ENCODE peak calls at places on chromosomes 1 and 21, in nine cellular contexts. M is lung; H is adrenal gland; Y is suprapubic skin; O is AG04450; R is colonic mucosa; A is CD8-positive, alpha-beta T cell; N is mesenchymal stem cell; T is upper lobe of right lung. B is an unnamed sample.

GRCh38 chr1:15919316-15919715 is 56.6 kb downstream of the ZBTB17 start:
- DNase-seq in M (no peak), H (no peak), Y (no peak), O (peak; percentile 33), R (no peak), A (no peak), N (peak; percentile 36), T (no peak), B (no peak)

GRCh38 chr1:159916240-159917051 is 8.9 kb downstream of the TAGLN2 start:
- DNase-seq in M (no peak), H (no peak), Y (no peak), O (no peak), R (no peak), A (no peak), N (peak; percentile 88), T (peak; percentile 40), B (no peak)

GRCh38 chr1:172726740-172727139 is 67.8 kb downstream of the FASLG start:
- DNase-seq in M (no peak), H (no peak), Y (no peak), O (no peak), R (no peak), A (no peak), N (no peak), T (no peak), B (no peak)

GRCh38 chr1:209076688-209077087 is 506.8 kb upstream of the CAMK1G start:
- DNase-seq in M (no peak), H (no peak), Y (no peak), O (no peak), R (no peak), A (no peak), N (no peak), T (no peak), B (no peak)

GRCh38 chr1:29912413-29912812 is 676.1 kb downstream of the PTPRU start:
- DNase-seq in M (no peak), H (no peak), Y (no peak), O (peak; percentile 24), R (no peak), A (no peak), N (peak; percentile 0), T (no peak), B (no peak)

GRCh38 chr1:55007626-55008025 is 8.9 kb downstream of the BSND start:
- DNase-seq in M (no peak), H (no peak), Y (no peak), O (peak; percentile 13), R (no peak), A (no peak), N (peak; percentile 50), T (no peak), B (no peak)

GRCh38 chr21:39348040-39348354 is 891 bp downstream of the HMGN1 start:
- DNase-seq in M (no peak), H (no peak), Y (no peak), O (no peak), R (no peak), A (no peak), N (no peak), T (no peak), B (no peak)

GRCh38 chr1:85465099-85465790 is at the start of gene DDAH1:
- DNase-seq in M (peak; percentile 65), H (peak; percentile 68), Y (no peak), O (no peak), R (peak; percentile 83), A (no peak), N (peak; percentile 73), T (peak; percentile 88), B (no peak)

GRCh38 chr1:89800022-89800655 is 20.7 kb upstream of the LRRC8D start:
- DNase-seq in M (no peak), H (no peak), Y (no peak), O (no peak), R (no peak), A (no peak), N (no peak), T (no peak), B (no peak)

GRCh38 chr1:200979574-200980451 is 43.7 kb downstream of the KIF21B start:
- DNase-seq in M (no peak), H (no peak), Y (no peak), O (no peak), R (peak; percentile 72), A (peak; percentile 26), N (no peak), T (no peak), B (no peak)

GRCh38 chr1:185158806-185159205 is 1.8 kb downstream of the SWT1 start:
- DNase-seq in M (no peak), H (no peak), Y (no peak), O (no peak), R (no peak), A (no peak), N (peak; percentile 8), T (no peak), B (no peak)

GRCh38 chr1:94927405-94928175 is 680 bp upstream of the CNN3 start:
- DNase-seq in M (peak; percentile 38), H (no peak), Y (no peak), O (no peak), R (peak; percentile 71), A (no peak), N (peak; percentile 75), T (no peak), B (no peak)

GRCh38 chr1:205370780-205371179 is 14.1 kb upstream of the KLHDC8A start:
- DNase-seq in M (no peak), H (no peak), Y (no peak), O (no peak), R (no peak), A (no peak), N (no peak), T (no peak), B (no peak)

GRCh38 chr1:151638074-151638775 is 26.4 kb downstream of the SNX27 start:
- DNase-seq in M (no peak), H (no peak), Y (no peak), O (no peak), R (no peak), A (no peak), N (no peak), T (no peak), B (no peak)
- H3K27ac ChIP-seq in M (no peak overlapping the region), H (no peak overlapping the region), Y (no peak overlapping the region), O (no peak overlapping the region), R (no peak overlapping the region), A (no peak overlapping the region), N (no peak overlapping the region), T (no peak overlapping the region), B (no peak overlapping the region)

GRCh38 chr1:152225678-152226077 is 1.7 kb upstream of the HRNR start:
- DNase-seq in M (no peak), H (no peak), Y (no peak), O (no peak), R (no peak), A (no peak), N (no peak), T (no peak), B (no peak)
- H3K9me3 ChIP-seq in M (no peaks in the 10 kb centered on the region), H (no peaks in the 10 kb centered on the region), Y (no peaks in the 10 kb centered on the region), O (peaks cover 3% of the 10 kb centered on the region), R (no peaks in the 10 kb centered on the region), A (no peaks in the 10 kb centered on the region), N (no peaks in the 10 kb centered on the region), T (no peaks in the 10 kb centered on the region), B (no peaks in the 10 kb centered on the region)

GRCh38 chr1:28579374-28579773 is 12.7 kb upstream of the RAB42 start:
- DNase-seq in M (no peak), H (no peak), Y (no peak), O (no peak), R (no peak), A (no peak), N (no peak), T (no peak), B (no peak)
- H3K4me3 ChIP-seq in M (no peak overlapping the region), H (no peak overlapping the region), Y (peak overlapping the region; percentile 89), O (peak overlapping the region; percentile 21), R (peak overlapping the region; percentile 87), A (no peak overlapping the region), N (peak overlapping the region; percentile 93), T (peak overlapping the region; percentile 97), B (peak overlapping the region; percentile 82)

GRCh38 chr1:44775078-44775929 is at the start of gene RPS8:
- DNase-seq in M (peak; percentile 93), H (peak; percentile 91), Y (peak; percentile 94), O (peak; percentile 76), R (peak; percentile 95), A (peak; percentile 77), N (peak; percentile 96), T (peak; percentile 94), B (peak; percentile 72)
- H3K27ac ChIP-seq in M (peak within 1 kb of the TSS; percentile 94), H (peak within 1 kb of the TSS; percentile 94), Y (peak within 1 kb of the TSS; percentile 98), O (peak within 1 kb of the TSS; percentile 96), R (peak within 1 kb of the TSS; percentile 81), A (peak within 1 kb of the TSS; percentile 95), N (peak within 1 kb of the TSS; percentile 83), T (peak within 1 kb of the TSS; percentile 98), B (peak within 1 kb of the TSS; percentile 92)

GRCh38 chr1:3996846-3997705 is 97.0 kb upstream of the C1orf174 start:
- DNase-seq in M (no peak), H (no peak), Y (no peak), O (no peak), R (no peak), A (no peak), N (no peak), T (peak; percentile 36), B (no peak)
- H3K9me3 ChIP-seq in M (peaks cover 7% of the 10 kb centered on the region), H (no peaks in the 10 kb centered on the region), Y (no peaks in the 10 kb centered on the region), O (peaks cover 98% of the 10 kb centered on the region), R (no peaks in the 10 kb centered on the region), A (no peaks in the 10 kb centered on the region), N (no peaks in the 10 kb centered on the region), T (no peaks in the 10 kb centered on the region), B (no peaks in the 10 kb centered on the region)

DNA sequence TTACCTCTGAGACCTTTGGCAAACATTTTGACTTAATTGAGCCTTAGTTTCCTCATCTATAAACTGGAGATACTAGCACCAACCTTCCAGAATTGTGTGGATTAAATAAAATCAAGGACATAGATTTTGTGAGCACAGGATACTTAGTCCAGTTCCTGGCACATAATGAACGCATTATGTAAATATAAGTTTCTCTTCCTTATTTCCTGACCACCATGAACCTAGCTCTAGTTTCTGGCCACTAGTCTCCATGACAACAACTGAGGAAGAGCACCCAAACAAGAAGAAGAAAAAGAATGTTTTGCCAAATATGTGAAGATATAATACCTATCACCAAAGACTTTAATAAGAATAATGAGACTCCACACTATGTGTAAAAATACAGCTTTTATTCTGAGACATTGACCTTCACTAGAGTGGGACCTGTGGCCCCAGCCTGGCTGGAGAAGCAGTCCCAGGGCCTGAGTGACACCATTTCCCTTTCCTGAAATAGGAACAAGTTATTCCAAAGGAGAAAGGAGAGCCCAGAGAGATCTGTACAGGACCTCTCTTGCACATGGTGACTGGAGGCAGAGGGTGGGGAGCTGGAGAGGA is 894 bp upstream of the USF1 start:
- DNase-seq in M (no peak), H (no peak), Y (no peak), O (no peak), R (no peak), A (no peak), N (no peak), T (peak; percentile 53), B (no peak)
- H3K4me3 ChIP-seq in M (no peak overlapping the region), H (no peak overlapping the region), Y (peak overlapping the region; percentile 87), O (peak overlapping the region; percentile 86), R (peak overlapping the region; percentile 83), A (peak overlapping the region; percentile 87), N (peak overlapping the region; percentile 97), T (peak overlapping the region; percentile 97), B (peak overlapping the region; percentile 87)

B was measured in esophagus squamous epithelium.